ENCODE peak calls at places on chromosomes 5 and 9, in five cellular contexts. One of them, this sample, is unnamed.
A peak's percentile ranks its signal among the peaks of the same experiment; 100 is the strongest.

GRCh38 chr5:160525471-160526261 is 104.0 kb downstream of the PTTG1 start:
- DNase-seq in breast epithelium: no peak
- DNase-seq in right cardiac atrium: no peak
- DNase-seq in SK-N-SH: no peak
- DNase-seq in astrocyte: peak; percentile 80
- DNase-seq in this sample: no peak

GRCh38 chr5:138726848-138727247 is 26.4 kb upstream of the CTNNA1 start:
- DNase-seq in SK-N-SH: no peak
- DNase-seq in right cardiac atrium: no peak
- DNase-seq in breast epithelium: no peak
- DNase-seq in astrocyte: no peak
- DNase-seq in this sample: no peak

GRCh38 chr5:40414922-40415321 is 264.8 kb upstream of the PTGER4 start:
- DNase-seq in breast epithelium: no peak
- DNase-seq in SK-N-SH: no peak
- DNase-seq in astrocyte: no peak
- DNase-seq in right cardiac atrium: no peak
- DNase-seq in this sample: no peak

GRCh38 chr5:111076076-111076475 is 4.6 kb downstream of the TSLP start:
- DNase-seq in breast epithelium: no peak
- DNase-seq in SK-N-SH: no peak
- DNase-seq in astrocyte: no peak
- DNase-seq in right cardiac atrium: no peak
- DNase-seq in this sample: no peak

GRCh38 chr5:173243808-173244305 is 8.9 kb upstream of the NKX2-5 start:
- DNase-seq in astrocyte: no peak
- DNase-seq in SK-N-SH: no peak
- DNase-seq in breast epithelium: no peak
- DNase-seq in right cardiac atrium: no peak
- DNase-seq in this sample: no peak

GRCh38 chr5:9898319-9898718 is 268.2 kb upstream of the TAS2R1 start:
- DNase-seq in breast epithelium: no peak
- DNase-seq in astrocyte: peak; percentile 4
- DNase-seq in SK-N-SH: peak; percentile 36
- DNase-seq in right cardiac atrium: no peak
- DNase-seq in this sample: no peak

GRCh38 chr5:113099822-113100221 is 123.2 kb downstream of the DCP2 start:
- DNase-seq in astrocyte: no peak
- DNase-seq in breast epithelium: no peak
- DNase-seq in SK-N-SH: no peak
- DNase-seq in right cardiac atrium: no peak
- DNase-seq in this sample: no peak

GRCh38 chr5:73796164-73797141 is 170.5 kb downstream of the ARHGEF28 start:
- DNase-seq in breast epithelium: no peak
- DNase-seq in right cardiac atrium: peak; percentile 81
- DNase-seq in SK-N-SH: no peak
- DNase-seq in astrocyte: peak; percentile 97
- DNase-seq in this sample: no peak

GRCh38 chr9:69433426-69433825 is 108.4 kb downstream of the ENTREP1 start:
- DNase-seq in right cardiac atrium: no peak
- DNase-seq in breast epithelium: no peak
- DNase-seq in SK-N-SH: no peak
- DNase-seq in astrocyte: peak; percentile 15
- DNase-seq in this sample: no peak

GRCh38 chr9:94649100-94649855 is 10.0 kb upstream of the FBP1 start:
- DNase-seq in SK-N-SH: no peak
- DNase-seq in astrocyte: peak; percentile 90
- DNase-seq in right cardiac atrium: no peak
- DNase-seq in breast epithelium: no peak
- DNase-seq in this sample: no peak

GRCh38 chr5:159901772-159902171 is 14.5 kb upstream of the ADRA1B start:
- DNase-seq in SK-N-SH: no peak
- DNase-seq in right cardiac atrium: no peak
- DNase-seq in astrocyte: no peak
- DNase-seq in breast epithelium: no peak
- DNase-seq in this sample: no peak

GRCh38 chr9:120571443-120572257 is 8.3 kb downstream of the CDK5RAP2 start:
- DNase-seq in right cardiac atrium: peak; percentile 78
- DNase-seq in breast epithelium: peak; percentile 82
- DNase-seq in astrocyte: peak; percentile 91
- DNase-seq in SK-N-SH: peak; percentile 36
- DNase-seq in this sample: peak; percentile 42

GRCh38 chr5:54567996-54568395 is 50.4 kb downstream of the SNX18 start:
- DNase-seq in astrocyte: no peak
- DNase-seq in breast epithelium: no peak
- DNase-seq in SK-N-SH: no peak
- DNase-seq in right cardiac atrium: no peak
- DNase-seq in this sample: no peak

GRCh38 chr9:75071530-75072122 is 16.3 kb downstream of the NMRK1 start:
- DNase-seq in breast epithelium: no peak
- DNase-seq in SK-N-SH: no peak
- DNase-seq in right cardiac atrium: no peak
- DNase-seq in astrocyte: no peak
- DNase-seq in this sample: no peak

GRCh38 chr5:157719231-157719630 is 12.0 kb upstream of the THG1L start:
- DNase-seq in astrocyte: no peak
- DNase-seq in breast epithelium: no peak
- DNase-seq in SK-N-SH: no peak
- DNase-seq in right cardiac atrium: no peak
- DNase-seq in this sample: no peak

GRCh38 chr5:128300181-128300580 is 216.6 kb downstream of the SLC12A2 start:
- DNase-seq in SK-N-SH: no peak
- DNase-seq in breast epithelium: no peak
- DNase-seq in right cardiac atrium: no peak
- DNase-seq in astrocyte: peak; percentile 58
- DNase-seq in this sample: no peak

GRCh38 chr5:34717426-34718327 is 61.5 kb downstream of the RAI14 start:
- DNase-seq in right cardiac atrium: no peak
- DNase-seq in breast epithelium: no peak
- DNase-seq in astrocyte: peak; percentile 100
- DNase-seq in SK-N-SH: no peak
- DNase-seq in this sample: no peak

GRCh38 chr9:95516221-95516735 is 493 bp downstream of the PTCH1 start:
- DNase-seq in breast epithelium: no peak
- DNase-seq in right cardiac atrium: peak; percentile 61
- DNase-seq in SK-N-SH: peak; percentile 76
- DNase-seq in astrocyte: no peak
- DNase-seq in this sample: no peak

GRCh38 chr5:116773926-116774325 is 199.3 kb upstream of the SEMA6A start:
- DNase-seq in SK-N-SH: no peak
- DNase-seq in breast epithelium: no peak
- DNase-seq in astrocyte: no peak
- DNase-seq in right cardiac atrium: no peak
- DNase-seq in this sample: no peak

GRCh38 chr5:127739807-127740384 is 36.7 kb downstream of the CCDC192 start:
- DNase-seq in astrocyte: no peak
- DNase-seq in SK-N-SH: no peak
- DNase-seq in right cardiac atrium: no peak
- DNase-seq in breast epithelium: no peak
- DNase-seq in this sample: no peak

GRCh38 chr5:138662599-138662998 is 87.4 kb upstream of the HSPA9 start:
- DNase-seq in right cardiac atrium: no peak
- DNase-seq in astrocyte: no peak
- DNase-seq in SK-N-SH: no peak
- DNase-seq in breast epithelium: no peak
- DNase-seq in this sample: no peak

GRCh38 chr5:172548981-172549707 is 91.9 kb upstream of the NEURL1B start:
- DNase-seq in breast epithelium: no peak
- DNase-seq in astrocyte: no peak
- DNase-seq in right cardiac atrium: no peak
- DNase-seq in SK-N-SH: no peak
- DNase-seq in this sample: no peak

GRCh38 chr5:34684281-34684979 is 28.3 kb downstream of the RAI14 start:
- DNase-seq in right cardiac atrium: peak; percentile 40
- DNase-seq in SK-N-SH: peak; percentile 6
- DNase-seq in astrocyte: peak; percentile 81
- DNase-seq in breast epithelium: no peak
- DNase-seq in this sample: no peak

GRCh38 chr5:176695073-176695472 is 47.8 kb downstream of the TSPAN17 start:
- DNase-seq in astrocyte: no peak
- DNase-seq in right cardiac atrium: no peak
- DNase-seq in breast epithelium: no peak
- DNase-seq in SK-N-SH: peak; percentile 29
- DNase-seq in this sample: no peak

GRCh38 chr5:82820958-82821880 is 256.0 kb downstream of the TMEM167A start:
- DNase-seq in right cardiac atrium: no peak
- DNase-seq in breast epithelium: no peak
- DNase-seq in astrocyte: no peak
- DNase-seq in SK-N-SH: no peak
- DNase-seq in this sample: no peak

GRCh38 chr5:93191426-93191825 is 389.6 kb downstream of the NR2F1-AS1 start:
- DNase-seq in right cardiac atrium: no peak
- DNase-seq in breast epithelium: no peak
- DNase-seq in SK-N-SH: no peak
- DNase-seq in astrocyte: peak; percentile 47
- DNase-seq in this sample: no peak

DNA sequence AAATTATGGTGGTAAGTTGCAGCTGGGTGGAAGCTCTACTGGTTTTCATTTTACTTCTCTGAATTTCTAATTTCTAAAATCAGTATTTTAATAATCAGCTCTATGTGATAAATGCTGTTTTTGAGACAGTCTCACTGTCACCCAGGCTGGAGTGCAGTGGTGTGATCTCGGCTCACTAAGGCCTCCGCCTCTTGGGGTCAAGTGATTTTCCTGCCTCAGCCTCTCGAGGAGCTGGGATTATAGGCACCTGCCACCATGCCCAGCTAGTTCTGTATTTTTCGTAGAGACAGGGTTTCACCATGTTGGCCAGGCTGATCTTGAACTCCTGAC is 1.5 kb upstream of the RALGDS start:
- DNase-seq in SK-N-SH: no peak
- DNase-seq in right cardiac atrium: no peak
- DNase-seq in breast epithelium: no peak
- DNase-seq in astrocyte: no peak
- DNase-seq in this sample: no peak
- H3K27ac ChIP-seq in SK-N-SH: peak overlapping the region; percentile 64
- H3K27ac ChIP-seq in right cardiac atrium: peak overlapping the region; percentile 94
- H3K27ac ChIP-seq in breast epithelium: peak overlapping the region; percentile 98
- H3K27ac ChIP-seq in astrocyte: no peak overlapping the region
- H3K27ac ChIP-seq in this sample: peak overlapping the region; percentile 94

DNA sequence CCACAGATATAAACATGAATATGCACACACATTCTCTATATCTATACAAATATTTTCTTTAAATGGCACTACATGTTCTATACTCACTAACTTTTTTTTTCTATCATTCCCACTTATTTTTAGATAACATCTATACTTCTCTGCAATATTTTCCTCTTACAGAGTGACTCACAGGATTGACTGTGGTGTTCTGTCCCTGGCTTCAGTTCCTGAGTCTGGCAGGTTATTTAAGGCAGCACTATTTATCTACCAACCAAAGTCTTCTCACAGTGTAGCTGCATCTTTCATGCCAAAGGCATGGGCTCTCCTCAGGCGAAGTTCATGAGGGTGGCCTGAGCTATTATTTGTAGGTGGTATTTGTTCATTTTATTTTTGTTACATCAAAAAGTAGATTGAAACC is 409.0 kb downstream of the PRR16 start:
- DNase-seq in astrocyte: peak; percentile 15
- DNase-seq in right cardiac atrium: no peak
- DNase-seq in SK-N-SH: no peak
- DNase-seq in breast epithelium: no peak
- DNase-seq in this sample: no peak
- H3K27ac ChIP-seq in astrocyte: no peak overlapping the region
- H3K27ac ChIP-seq in right cardiac atrium: no peak overlapping the region
- H3K27ac ChIP-seq in SK-N-SH: peak overlapping the region; percentile 47
- H3K27ac ChIP-seq in breast epithelium: no peak overlapping the region
- H3K27ac ChIP-seq in this sample: no peak overlapping the region

GRCh38 chr9:18761742-18762141 is 271.3 kb downstream of the SAXO1 start:
- DNase-seq in right cardiac atrium: no peak
- DNase-seq in astrocyte: no peak
- DNase-seq in SK-N-SH: no peak
- DNase-seq in breast epithelium: no peak
- DNase-seq in this sample: no peak

GRCh38 chr9:18756712-18757125 is 276.3 kb downstream of the SAXO1 start:
- DNase-seq in right cardiac atrium: no peak
- DNase-seq in astrocyte: no peak
- DNase-seq in breast epithelium: no peak
- DNase-seq in SK-N-SH: no peak
- DNase-seq in this sample: no peak

GRCh38 chr9:18755263-18755662 is 277.7 kb downstream of the SAXO1 start:
- DNase-seq in SK-N-SH: no peak
- DNase-seq in breast epithelium: no peak
- DNase-seq in right cardiac atrium: no peak
- DNase-seq in astrocyte: no peak
- DNase-seq in this sample: no peak

GRCh38 chr9:18754537-18754936 is 278.5 kb downstream of the SAXO1 start:
- DNase-seq in SK-N-SH: no peak
- DNase-seq in astrocyte: no peak
- DNase-seq in breast epithelium: no peak
- DNase-seq in right cardiac atrium: no peak
- DNase-seq in this sample: no peak

DNA sequence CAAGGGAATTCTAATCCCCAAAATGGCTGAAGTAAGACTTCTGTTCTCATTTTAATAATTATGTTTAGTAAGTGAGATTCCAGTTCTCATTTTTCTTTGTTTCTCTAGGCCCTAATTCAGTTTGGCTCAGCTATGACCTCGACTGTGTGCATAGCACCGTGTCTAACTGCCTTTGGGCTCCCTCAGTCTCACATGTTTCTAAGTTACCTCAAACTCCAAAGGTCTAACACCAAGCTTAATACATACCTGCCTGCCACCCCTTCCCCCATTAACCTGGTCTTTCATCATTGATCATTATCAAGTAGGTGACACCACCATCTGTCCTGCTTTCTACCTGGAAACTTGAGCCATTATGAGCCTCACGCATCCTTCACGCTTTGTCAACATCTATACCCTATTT is 273.2 kb downstream of the SAXO1 start:
- DNase-seq in SK-N-SH: no peak
- DNase-seq in astrocyte: no peak
- DNase-seq in breast epithelium: no peak
- DNase-seq in right cardiac atrium: no peak
- DNase-seq in this sample: no peak
- H3K27ac ChIP-seq in SK-N-SH: no peak overlapping the region
- H3K27ac ChIP-seq in astrocyte: no peak overlapping the region
- H3K27ac ChIP-seq in breast epithelium: no peak overlapping the region
- H3K27ac ChIP-seq in right cardiac atrium: no peak overlapping the region
- H3K27ac ChIP-seq in this sample: no peak overlapping the region

DNA sequence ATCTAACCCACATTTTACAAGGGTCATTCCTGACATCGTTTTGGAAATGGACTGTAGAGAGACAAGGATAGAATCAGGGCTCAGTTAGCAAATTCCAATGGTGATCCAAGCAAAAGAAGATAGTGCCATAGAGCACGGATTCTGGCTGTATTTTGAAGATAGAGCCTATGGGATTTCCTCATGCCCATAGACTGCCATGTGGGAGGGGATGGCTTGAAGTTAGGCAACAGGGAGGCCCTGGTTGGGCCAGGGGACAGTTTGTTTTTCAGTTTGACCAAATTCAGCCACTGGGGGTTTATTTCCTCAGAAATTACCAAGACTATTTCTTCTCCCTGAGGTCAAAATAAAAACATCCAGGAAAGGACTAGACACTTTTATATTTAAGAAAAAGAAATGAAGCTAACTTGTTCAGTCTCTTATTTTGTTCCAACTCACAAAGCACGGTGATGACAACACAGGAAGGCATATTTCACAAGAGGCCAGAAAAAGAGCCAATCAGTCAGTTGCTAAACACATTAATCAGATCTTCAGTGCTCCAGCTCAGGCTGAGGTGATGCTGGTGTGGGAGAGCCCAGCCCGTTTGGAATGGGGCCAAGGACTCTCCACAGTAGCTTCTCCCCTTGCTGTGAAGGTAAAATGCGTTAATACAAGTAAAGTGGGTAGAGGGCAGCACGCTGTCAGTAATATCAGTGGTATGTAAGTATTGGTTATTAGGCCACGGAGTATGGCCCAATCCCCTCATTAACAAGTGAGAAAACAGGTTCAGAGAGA is 4.4 kb upstream of the DCTN4 start:
- DNase-seq in right cardiac atrium: peak; percentile 80
- DNase-seq in SK-N-SH: peak; percentile 30
- DNase-seq in breast epithelium: peak; percentile 72
- DNase-seq in astrocyte: peak; percentile 84
- DNase-seq in this sample: no peak
- H3K27ac ChIP-seq in right cardiac atrium: peak overlapping the region; percentile 80
- H3K27ac ChIP-seq in SK-N-SH: peak overlapping the region; percentile 22
- H3K27ac ChIP-seq in breast epithelium: peak overlapping the region; percentile 90
- H3K27ac ChIP-seq in astrocyte: no peak overlapping the region
- H3K27ac ChIP-seq in this sample: no peak overlapping the region

This sample was measured in substantia nigra.